ENCODE peak calls at places on chromosomes 7 and 10, in five cellular contexts. X is foreskin melanocyte, W is AG04449, V is non-pigmented ciliary epithelial cell, C is AG08395. L is an unnamed sample.

GRCh38 chr7:12674861-12675260 is 12.6 kb upstream of the ARL4A start:
- DNase-seq in V (no peak), C (no peak), W (no peak), X (no peak), L (peak)

GRCh38 chr7:150745086-150745485 is 7.9 kb downstream of the GIMAP5 start:
- DNase-seq in X (no peak), C (no peak), V (no peak), W (no peak), L (no peak)

GRCh38 chr7:151249732-151250072 is 1.2 kb upstream of the SMARCD3 start:
- DNase-seq in V (no peak), C (peak), W (no peak), X (peak), L (no peak)

GRCh38 chr10:49264177-49264677 is 34.7 kb upstream of the C10orf71 start:
- DNase-seq in V (no peak), C (no peak), X (no peak), W (no peak), L (no peak)

GRCh38 chr7:30909431-30909830 is 2.2 kb upstream of the AQP1 start:
- DNase-seq in W (no peak), V (no peak), C (no peak), X (no peak), L (no peak)

GRCh38 chr7:134724606-134725005 is 54.8 kb upstream of the CALD1 start:
- DNase-seq in W (no peak), C (peak), X (peak), V (no peak), L (no peak)

GRCh38 chr10:10333622-10334021 is 684.0 kb upstream of the CELF2 start:
- DNase-seq in X (peak), W (no peak), V (no peak), C (no peak), L (no peak)

GRCh38 chr7:123649956-123650355 is 5.7 kb upstream of the LMOD2 start:
- DNase-seq in V (no peak), W (no peak), C (peak), X (peak), L (no peak)

L was measured in effector memory CD4-positive, alpha-beta T cell.